ENCODE peak calls at places on chromosomes 2 and 18, in eight cellular contexts. D is prostate gland, B is breast epithelium, K is body of pancreas, Y is Peyer's patch, E is suprapubic skin, F is A549, C is GM12878. P is an unnamed sample.

GRCh38 chr2:223950448-223951347 is 5.6 kb upstream of the WDFY1 start:
- DNase-seq in Y (no peak), K (no peak), D (peak; percentile 29), E (no peak), C (no peak), B (no peak), F (no peak), P (no peak)

GRCh38 chr2:181058378-181059269 is 78.2 kb downstream of the UBE2E3 start:
- DNase-seq in B (no peak), F (peak; percentile 49), K (peak; percentile 46), D (no peak), E (no peak), Y (no peak), C (peak; percentile 12), P (no peak)

GRCh38 chr18:48953096-48953706 is 2.4 kb upstream of the SMAD7 start:
- DNase-seq in C (no peak), D (no peak), K (no peak), E (no peak), B (no peak), F (no peak), Y (no peak), P (no peak)

GRCh38 chr2:168712053-168712452 is 90.4 kb upstream of the NOSTRIN start:
- DNase-seq in D (no peak), C (peak; percentile 91), Y (no peak), K (no peak), F (no peak), E (no peak), B (no peak), P (no peak)

GRCh38 chr2:217834744-217835513 is 167.9 kb downstream of the TNS1 start:
- DNase-seq in K (no peak), F (no peak), B (no peak), D (no peak), Y (no peak), C (no peak), E (no peak), P (no peak)

GRCh38 chr2:65393743-65394422 is 38.5 kb downstream of the SPRED2 start:
- DNase-seq in F (no peak), E (no peak), Y (no peak), D (no peak), C (no peak), B (no peak), K (no peak), P (no peak)

GRCh38 chr2:128458438-128458837 is 139.8 kb upstream of the HS6ST1 start:
- DNase-seq in C (no peak), B (no peak), E (no peak), F (no peak), D (no peak), Y (no peak), K (no peak), P (no peak)

GRCh38 chr2:629961-630360 is 47.2 kb downstream of the TMEM18 start:
- DNase-seq in D (no peak), Y (no peak), K (no peak), F (no peak), B (no peak), E (no peak), C (no peak), P (no peak)

GRCh38 chr18:29163596-29163995 is 986.7 kb upstream of the CDH2 start:
- DNase-seq in F (no peak), Y (no peak), D (no peak), E (no peak), C (no peak), B (no peak), K (no peak), P (no peak)

GRCh38 chr2:179553382-179553781 is 288.8 kb upstream of the SESTD1 start:
- DNase-seq in D (no peak), F (no peak), Y (no peak), B (no peak), K (no peak), C (no peak), E (no peak), P (no peak)

GRCh38 chr2:179554639-179555038 is 290.0 kb upstream of the SESTD1 start:
- DNase-seq in E (no peak), D (no peak), Y (no peak), F (no peak), B (no peak), K (no peak), C (no peak), P (no peak)

GRCh38 chr2:179556425-179556824 is 291.8 kb upstream of the SESTD1 start:
- DNase-seq in E (no peak), Y (no peak), K (no peak), F (no peak), B (no peak), D (no peak), C (no peak), P (no peak)

GRCh38 chr2:179558010-179558911 is 293.6 kb upstream of the SESTD1 start:
- DNase-seq in K (peak; percentile 14), E (no peak), C (no peak), Y (no peak), B (no peak), F (no peak), D (no peak), P (no peak)

GRCh38 chr2:179555681-179556283 is 291.1 kb upstream of the SESTD1 start:
- DNase-seq in K (no peak), Y (no peak), E (no peak), C (no peak), D (no peak), F (no peak), B (no peak), P (no peak)
- H3K27ac ChIP-seq in K (no peak overlapping the region), Y (no peak overlapping the region), E (no peak overlapping the region), C (no peak overlapping the region), D (no peak overlapping the region), F (no peak overlapping the region), B (no peak overlapping the region), P (no peak overlapping the region)

GRCh38 chr2:20048488-20049443 is 2.7 kb downstream of the LAPTM4A start:
- DNase-seq in B (no peak), D (no peak), K (no peak), Y (no peak), C (no peak), F (no peak), E (no peak), P (no peak)
- H3K4me3 ChIP-seq in B (peak overlapping the region; percentile 66), D (peak overlapping the region; percentile 87), K (no peak overlapping the region), Y (peak overlapping the region; percentile 82), C (peak overlapping the region; percentile 80), F (peak overlapping the region; percentile 63), E (peak overlapping the region; percentile 95), P (peak overlapping the region; percentile 69)

GRCh38 chr18:12327510-12328178 is 19.6 kb downstream of the TUBB6 start:
- DNase-seq in C (no peak), K (peak; percentile 88), Y (peak; percentile 84), E (peak; percentile 88), B (no peak), D (peak; percentile 31), F (peak; percentile 77), P (peak; percentile 79)
- TF ChIP-seq POLR2A in C (no peak), K (no peak), Y (no peak), E (no peak), B (no peak), D (no peak), F (no peak), P (no peak)

GRCh38 chr2:135996304-135996703 is 10.9 kb upstream of the DARS1 start:
- DNase-seq in K (no peak), D (no peak), C (no peak), F (no peak), Y (no peak), E (no peak), B (no peak), P (no peak)
- H3K27ac ChIP-seq in K (no peak overlapping the region), D (no peak overlapping the region), C (no peak overlapping the region), F (no peak overlapping the region), Y (no peak overlapping the region), E (no peak overlapping the region), B (no peak overlapping the region), P (no peak overlapping the region)

P was measured in right lobe of liver.